ENCODE peak calls at places on chromosomes 2 and 18, in nine cellular contexts. Q, I, G, D, E, C, B, M and P are unnamed samples.

GRCh38 chr2:25062461-25062860 is 20.6 kb downstream of the EFR3B start:
- DNase-seq in C (no peak), G (no peak), B (no peak), Q (no peak), E (no peak), M (no peak), I (no peak), D (no peak), P (no peak)

GRCh38 chr2:202965810-202966454 is 48.7 kb upstream of the NBEAL1 start:
- DNase-seq in C (no peak), G (peak), Q (no peak), M (no peak), E (peak), D (peak), B (no peak), I (no peak), P (no peak)

GRCh38 chr2:190581997-190582396 is 47.5 kb upstream of the NEMP2 start:
- DNase-seq in Q (no peak), B (no peak), C (no peak), M (no peak), I (no peak), G (no peak), D (no peak), E (no peak), P (no peak)

GRCh38 chr2:11757101-11757500 is 10.7 kb downstream of the LPIN1 start:
- DNase-seq in D (no peak), I (no peak), M (no peak), E (no peak), C (no peak), B (no peak), Q (no peak), G (no peak), P (no peak)

GRCh38 chr2:199085201-199085750 is 372.5 kb downstream of the SATB2 start:
- DNase-seq in Q (no peak), B (no peak), D (no peak), M (no peak), G (no peak), I (no peak), C (no peak), E (no peak), P (no peak)

GRCh38 chr2:96856776-96857673 is 791 bp downstream of the ANKRD39 start:
- DNase-seq in I (no peak), E (peak), B (peak), Q (no peak), D (no peak), C (no peak), M (no peak), G (no peak), P (no peak)

GRCh38 chr2:43049836-43050796 is 176.3 kb downstream of the ZFP36L2 start:
- DNase-seq in Q (no peak), G (no peak), C (no peak), M (no peak), D (no peak), E (no peak), B (no peak), I (no peak), P (peak)

GRCh38 chr2:156918410-156918809 is 339.1 kb upstream of the GALNT5 start:
- DNase-seq in D (no peak), Q (no peak), C (no peak), G (peak), E (peak), M (no peak), B (no peak), I (no peak), P (no peak)

GRCh38 chr18:5237083-5237722 is 40.1 kb upstream of the AKAIN1 start:
- DNase-seq in Q (peak), B (no peak), C (no peak), M (no peak), E (no peak), I (no peak), D (no peak), G (no peak), P (no peak)

GRCh38 chr18:34773378-34773777 is 63.3 kb downstream of the DTNA start:
- DNase-seq in I (no peak), C (no peak), Q (no peak), M (no peak), B (no peak), E (peak), D (peak), G (no peak), P (no peak)

GRCh38 chr2:203579131-203579643 is 44.1 kb upstream of the RAPH1 start:
- DNase-seq in Q (no peak), C (no peak), M (no peak), I (peak), E (no peak), D (peak), G (peak), B (no peak), P (no peak)

GRCh38 chr2:223203971-223204370 is 152.0 kb downstream of the KCNE4 start:
- DNase-seq in C (no peak), B (no peak), I (no peak), G (no peak), Q (no peak), D (peak), E (no peak), M (no peak), P (no peak)

GRCh38 chr2:110771549-110772382 is 39.4 kb downstream of the ACOXL start:
- DNase-seq in C (no peak), E (no peak), D (no peak), Q (no peak), B (no peak), M (no peak), G (no peak), I (no peak), P (peak)

GRCh38 chr2:110768591-110768990 is 36.2 kb downstream of the ACOXL start:
- DNase-seq in I (no peak), M (no peak), D (no peak), Q (no peak), C (no peak), G (peak), B (no peak), E (no peak), P (no peak)

GRCh38 chr2:110770696-110771425 is 38.5 kb downstream of the ACOXL start:
- DNase-seq in G (peak), Q (peak), I (no peak), B (peak), C (no peak), E (no peak), M (peak), D (peak), P (peak)

GRCh38 chr2:110772383-110772755 is 40.0 kb downstream of the ACOXL start:
- DNase-seq in C (no peak), G (no peak), I (no peak), B (no peak), D (no peak), M (no peak), Q (no peak), E (no peak), P (no peak)

DNA sequence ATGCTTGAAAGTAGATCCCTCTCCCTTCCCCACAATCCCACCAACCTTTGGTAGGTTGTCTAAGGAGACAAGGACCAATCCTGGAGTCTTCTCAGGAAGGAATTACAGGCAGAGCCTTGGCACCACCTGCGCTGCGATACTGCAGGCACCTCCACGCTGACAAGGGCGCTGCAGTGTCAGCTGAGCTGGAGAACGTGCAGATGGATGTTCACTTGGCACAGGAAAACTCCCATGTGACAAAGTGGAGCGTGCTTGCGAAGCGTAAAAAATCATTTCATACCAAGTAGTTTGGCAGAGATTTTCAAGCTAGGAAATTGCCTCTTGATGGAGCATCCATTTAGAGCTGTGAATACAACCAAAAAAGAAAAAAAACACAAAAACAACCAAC is 37.9 kb downstream of the ACOXL start:
- DNase-seq in E (no peak), B (no peak), G (no peak), I (no peak), Q (peak), D (no peak), C (no peak), M (no peak), P (no peak)
- H3K27ac ChIP-seq in E (no peak), B (peak), G (no peak), I (no peak), Q (peak), D (no peak), C (peak), M (peak), P (no peak)

GRCh38 chr2:217688494-217688893 is 314.3 kb downstream of the TNS1 start:
- DNase-seq in C (no peak), I (no peak), D (no peak), E (no peak), M (no peak), G (no peak), B (no peak), Q (no peak), P (no peak)

GRCh38 chr2:217683096-217683870 is 319.5 kb downstream of the TNS1 start:
- DNase-seq in C (no peak), D (no peak), I (no peak), E (no peak), M (no peak), G (no peak), Q (no peak), B (no peak), P (peak)

GRCh38 chr2:217687771-217688170 is 315.0 kb downstream of the TNS1 start:
- DNase-seq in D (no peak), B (no peak), I (no peak), M (no peak), C (no peak), G (no peak), E (no peak), Q (no peak), P (no peak)

GRCh38 chr2:217684431-217685254 is 318.2 kb downstream of the TNS1 start:
- DNase-seq in C (no peak), D (no peak), G (no peak), Q (no peak), B (no peak), E (no peak), M (no peak), I (no peak), P (no peak)

DNA sequence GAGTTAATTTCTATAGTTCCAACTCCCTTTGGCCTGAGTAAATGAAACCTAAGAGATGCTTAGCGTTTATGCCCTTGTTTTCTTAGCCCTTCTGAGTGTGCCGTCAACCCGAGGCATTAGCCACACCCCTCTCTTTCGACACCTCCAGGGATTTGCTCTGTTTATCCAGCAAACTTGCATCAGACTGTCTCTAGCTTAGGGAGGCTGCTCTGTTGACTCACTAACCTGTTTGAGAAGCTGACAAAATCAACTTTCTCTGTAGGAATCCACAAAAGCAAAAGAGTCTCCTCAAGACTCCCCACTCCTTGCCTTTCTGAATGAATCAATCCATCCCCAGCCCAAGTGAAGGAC is 317.6 kb downstream of the TNS1 start:
- DNase-seq in D (peak), C (peak), G (peak), E (no peak), B (no peak), M (peak), I (peak), Q (peak), P (peak)
- H3K27ac ChIP-seq in D (no peak), C (peak), G (peak), E (no peak), B (no peak), M (no peak), I (peak), Q (no peak), P (no peak)

DNA sequence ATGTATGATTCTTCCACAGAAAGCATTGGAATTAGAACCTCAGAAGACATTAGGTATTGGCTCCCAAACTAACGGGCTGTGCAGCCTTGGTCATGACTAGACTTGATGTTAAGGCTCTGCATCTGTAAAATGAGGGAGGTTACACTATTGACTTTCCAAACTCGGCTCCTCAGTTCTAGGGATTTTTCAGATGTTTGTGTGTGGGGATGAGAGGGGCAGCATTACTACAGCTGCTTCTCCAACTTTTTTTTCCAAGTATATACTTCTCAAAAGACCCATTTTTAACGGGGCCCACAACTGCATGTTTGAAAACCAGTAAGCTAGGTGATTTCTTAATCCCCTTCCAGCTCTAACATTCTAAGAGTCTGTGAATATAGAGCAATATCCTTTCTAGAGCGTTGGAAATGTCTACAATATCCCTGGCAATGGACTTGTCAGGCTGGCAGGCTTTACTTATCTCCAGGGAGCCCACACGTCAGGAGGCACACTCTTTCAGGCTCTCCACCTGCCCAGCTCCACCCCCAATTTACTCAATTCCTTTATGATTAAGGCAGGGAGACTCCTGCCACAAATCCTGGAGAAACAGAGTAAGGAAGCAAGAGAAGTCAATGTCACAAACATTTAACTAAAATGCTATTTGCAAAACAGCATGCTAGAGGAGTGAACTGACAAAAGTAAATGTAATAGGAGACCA is 842 bp upstream of the MPV17 start:
- DNase-seq in Q (no peak), E (no peak), M (no peak), B (no peak), I (no peak), C (no peak), D (no peak), G (no peak), P (no peak)
- H3K27ac ChIP-seq in Q (peak), E (peak), M (peak), B (peak), I (peak), C (peak), D (peak), G (peak), P (peak)

GRCh38 chr2:182744490-182744889 is 28.4 kb downstream of the DNAJC10 start:
- DNase-seq in B (no peak), Q (no peak), E (no peak), G (no peak), M (no peak), C (no peak), D (no peak), I (no peak), P (no peak)

GRCh38 chr2:182740681-182741080 is 24.6 kb downstream of the DNAJC10 start:
- DNase-seq in I (no peak), M (no peak), E (no peak), Q (no peak), G (no peak), C (no peak), D (no peak), B (no peak), P (no peak)

DNA sequence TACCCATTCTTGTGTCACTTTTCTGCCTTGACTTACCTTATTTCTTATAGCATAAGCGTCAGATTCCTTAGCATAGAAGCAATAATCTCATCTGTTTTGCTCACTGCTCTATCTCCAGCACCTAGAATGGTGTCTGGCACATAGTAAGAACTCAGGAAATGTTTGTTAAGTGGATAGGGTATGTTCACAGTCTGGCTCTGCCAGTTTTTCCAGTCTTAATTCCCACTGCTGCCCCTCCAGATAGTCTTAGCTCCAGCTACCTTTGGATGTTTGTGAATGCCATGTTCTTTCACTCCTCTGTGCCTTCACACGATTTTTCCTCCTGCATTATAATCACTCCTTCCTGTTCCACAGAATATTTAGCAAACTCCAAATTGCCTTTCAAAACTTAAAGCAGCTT is 29.0 kb downstream of the DNAJC10 start:
- DNase-seq in D (no peak), C (no peak), Q (no peak), I (no peak), B (no peak), E (no peak), G (no peak), M (no peak), P (no peak)
- H3K27ac ChIP-seq in D (no peak), C (no peak), Q (no peak), I (no peak), B (no peak), E (no peak), G (no peak), M (no peak), P (no peak)

GRCh38 chr2:9255416-9255815 is 48.8 kb downstream of the ASAP2 start:
- DNase-seq in E (no peak), I (no peak), G (no peak), M (no peak), D (no peak), Q (no peak), B (no peak), C (no peak), P (no peak)

GRCh38 chr2:9258953-9259399 is 52.4 kb downstream of the ASAP2 start:
- DNase-seq in D (no peak), G (no peak), I (no peak), E (peak), B (peak), M (peak), C (no peak), Q (peak), P (no peak)

GRCh38 chr2:9256147-9256546 is 49.5 kb downstream of the ASAP2 start:
- DNase-seq in G (no peak), B (no peak), M (no peak), Q (no peak), C (no peak), D (no peak), I (no peak), E (no peak), P (no peak)

GRCh38 chr2:9258501-9258900 is 51.9 kb downstream of the ASAP2 start:
- DNase-seq in Q (no peak), M (no peak), I (no peak), E (no peak), G (no peak), C (no peak), B (no peak), D (peak), P (no peak)

GRCh38 chr2:9256570-9257043 is 50.0 kb downstream of the ASAP2 start:
- DNase-seq in G (no peak), B (no peak), M (no peak), D (no peak), E (peak), I (no peak), C (no peak), Q (no peak), P (peak)
- H3K27ac ChIP-seq in G (no peak), B (no peak), M (peak), D (no peak), E (no peak), I (no peak), C (peak), Q (peak), P (no peak)

GRCh38 chr2:98505311-98505808 is 60.7 kb downstream of the INPP4A start:
- DNase-seq in B (no peak), C (no peak), I (no peak), Q (peak), M (peak), E (peak), G (no peak), D (no peak), P (no peak)

GRCh38 chr2:98503481-98504096 is 58.9 kb downstream of the INPP4A start:
- DNase-seq in M (no peak), D (no peak), E (no peak), I (no peak), B (no peak), Q (no peak), G (no peak), C (no peak), P (no peak)

GRCh38 chr2:98505991-98506664 is 61.5 kb downstream of the INPP4A start:
- DNase-seq in D (no peak), E (no peak), Q (no peak), M (no peak), C (no peak), G (no peak), I (no peak), B (no peak), P (no peak)

GRCh38 chr2:98502556-98503335 is 58.1 kb downstream of the INPP4A start:
- DNase-seq in E (peak), D (peak), G (no peak), Q (no peak), I (peak), C (no peak), B (no peak), M (no peak), P (no peak)

GRCh38 chr2:98504386-98505109 is 59.9 kb downstream of the INPP4A start:
- DNase-seq in C (no peak), E (peak), B (no peak), G (no peak), M (no peak), Q (no peak), I (no peak), D (no peak), P (no peak)
- H3K27ac ChIP-seq in C (peak), E (no peak), B (peak), G (peak), M (no peak), Q (peak), I (no peak), D (no peak), P (no peak)